ENCODE peak calls at places on chromosome 11, in six cellular contexts. X is posterior cingulate gyrus; J is H9; H is NAMALWA; G is stimulated activated CD4-positive, alpha-beta T cell treated with anti-CD3 and anti-CD28 coated beads, Interleukin-4, amount 100 ng/mL, for 24 hours; C is lower leg skin. Q is an unnamed sample.
A peak's percentile ranks its signal among the peaks of the same experiment; 100 is the strongest.

GRCh38 chr11:2825886-2826678 is 59.5 kb downstream of the CDKN1C start:
- DNase-seq in X (no peak), J (no peak), H (no peak), G (no peak), C (peak; percentile 94), Q (peak; percentile 93)

GRCh38 chr11:8293171-8293570 is 29.5 kb upstream of the LMO1 start:
- DNase-seq in X (no peak), J (peak; percentile 14), H (no peak), G (no peak), C (peak; percentile 57), Q (no peak)

GRCh38 chr11:119488256-119488995 is 65.5 kb upstream of the THY1 start:
- DNase-seq in X (no peak), J (peak; percentile 12), H (no peak), G (no peak), C (peak; percentile 65), Q (no peak)

GRCh38 chr11:62680825-62681240 is 2.0 kb upstream of the UBXN1 start:
- DNase-seq in X (no peak), J (no peak), H (peak; percentile 88), G (peak; percentile 50), C (no peak), Q (peak; percentile 86)

GRCh38 chr11:77211594-77212251 is 83.7 kb downstream of the MYO7A start:
- DNase-seq in X (no peak), J (no peak), H (no peak), G (no peak), C (peak; percentile 69), Q (peak; percentile 4)

GRCh38 chr11:78151804-78152203 is 12.4 kb upstream of the ALG8 start:
- DNase-seq in X (no peak), J (no peak), H (no peak), G (no peak), C (no peak), Q (no peak)

GRCh38 chr11:111906680-111907079 is 4.9 kb downstream of the CRYAB start:
- DNase-seq in X (no peak), J (no peak), H (no peak), G (no peak), C (no peak), Q (no peak)

GRCh38 chr11:2825261-2825885 is 60.2 kb downstream of the CDKN1C start:
- DNase-seq in X (no peak), J (no peak), H (no peak), G (no peak), C (peak; percentile 97), Q (peak; percentile 42)

GRCh38 chr11:66676279-66676919 is 1.3 kb downstream of the RBM4B start:
- DNase-seq in X (no peak), J (no peak), H (peak; percentile 39), G (no peak), C (no peak), Q (no peak)

GRCh38 chr11:128841461-128842072 is 25.5 kb downstream of the KCNJ1 start:
- DNase-seq in X (no peak), J (no peak), H (peak; percentile 90), G (no peak), C (no peak), Q (no peak)

GRCh38 chr11:62124186-62125113 is 639 bp downstream of the INCENP start:
- DNase-seq in X (peak; percentile 28), J (no peak), H (peak; percentile 41), G (peak; percentile 18), C (no peak), Q (peak; percentile 50)

GRCh38 chr11:118622376-118623290 is 15.2 kb downstream of the PHLDB1 start:
- DNase-seq in X (no peak), J (no peak), H (no peak), G (no peak), C (peak; percentile 89), Q (peak; percentile 72)

GRCh38 chr11:45082744-45083543 is 63.5 kb upstream of the PRDM11 start:
- DNase-seq in X (no peak), J (no peak), H (peak; percentile 49), G (no peak), C (no peak), Q (no peak)

GRCh38 chr11:1194977-1195689 is 27.7 kb upstream of the MUC5B start:
- DNase-seq in X (no peak), J (no peak), H (no peak), G (no peak), C (peak; percentile 72), Q (no peak)

GRCh38 chr11:120132645-120133185 is 5.2 kb downstream of the TRIM29 start:
- DNase-seq in X (no peak), J (peak; percentile 13), H (no peak), G (no peak), C (peak; percentile 66), Q (no peak)

Q was measured in hepatic stellate cell.